ENCODE peak calls at places on chromosomes 6 and 20, in ten cellular contexts. Z is spleen; G is colonic mucosa; Q is effector memory CD4-positive, alpha-beta T cell; X is neuronal stem cell; A is mesenchymal stem cell; I is GM23338; M is PC-3; P is CD8-positive, alpha-beta T cell; K is GM23248. U is an unnamed sample.
A peak's percentile ranks its signal among the peaks of the same experiment; 100 is the strongest.

GRCh38 chr6:12356983-12357972 is 67.1 kb downstream of the EDN1 start:
- DNase-seq in Z (no peak), G (no peak), Q (no peak), X (no peak), A (no peak), I (no peak), M (no peak), P (no peak), K (peak; percentile 69), U (no peak)

GRCh38 chr20:59772931-59773913 is 160.2 kb downstream of the SYCP2 start:
- DNase-seq in Z (no peak), G (peak; percentile 53), Q (no peak), X (no peak), A (no peak), I (no peak), M (peak; percentile 52), P (no peak), K (no peak), U (no peak)

GRCh38 chr20:55415567-55416142 is 589.7 kb downstream of the CBLN4 start:
- DNase-seq in Z (no peak), G (no peak), Q (no peak), X (peak; percentile 12), A (no peak), I (peak; percentile 2), M (peak; percentile 59), P (no peak), K (peak; percentile 18), U (peak; percentile 25)

GRCh38 chr6:148514091-148514850 is 171.6 kb downstream of the SASH1 start:
- DNase-seq in Z (no peak), G (no peak), Q (no peak), X (no peak), A (no peak), I (no peak), M (no peak), P (no peak), K (peak; percentile 83), U (no peak)

GRCh38 chr6:157246048-157246630 is 77.2 kb downstream of the TMEM242 start:
- DNase-seq in Z (peak; percentile 59), G (no peak), Q (no peak), X (no peak), A (no peak), I (no peak), M (no peak), P (no peak), K (peak; percentile 70), U (no peak)

GRCh38 chr6:46996860-46997641 is 45.1 kb downstream of the ADGRF1 start:
- DNase-seq in Z (no peak), G (peak; percentile 37), Q (no peak), X (no peak), A (no peak), I (no peak), M (peak; percentile 84), P (no peak), K (no peak), U (no peak)

GRCh38 chr20:25222461-25223178 is 25.3 kb upstream of the PYGB start:
- DNase-seq in Z (peak; percentile 74), G (no peak), Q (no peak), X (no peak), A (no peak), I (no peak), M (no peak), P (no peak), K (no peak), U (no peak)

GRCh38 chr6:37177083-37177949 is 7.4 kb downstream of the PIM1 start:
- DNase-seq in Z (no peak), G (no peak), Q (no peak), X (no peak), A (no peak), I (peak; percentile 41), M (no peak), P (no peak), K (no peak), U (no peak)

GRCh38 chr20:51322164-51322707 is 220.3 kb downstream of the NFATC2 start:
- DNase-seq in Z (no peak), G (no peak), Q (no peak), X (no peak), A (no peak), I (peak; percentile 13), M (no peak), P (no peak), K (no peak), U (no peak)
- H3K36me3 ChIP-seq in Z (no peaks in the 10 kb centered on the region), G (no peaks in the 10 kb centered on the region), Q (no peaks in the 10 kb centered on the region), X (no peaks in the 10 kb centered on the region), A (no peaks in the 10 kb centered on the region), I (no peaks in the 10 kb centered on the region), M (no peaks in the 10 kb centered on the region), P (no peaks in the 10 kb centered on the region), K (no peaks in the 10 kb centered on the region), U (no peaks in the 10 kb centered on the region)

DNA sequence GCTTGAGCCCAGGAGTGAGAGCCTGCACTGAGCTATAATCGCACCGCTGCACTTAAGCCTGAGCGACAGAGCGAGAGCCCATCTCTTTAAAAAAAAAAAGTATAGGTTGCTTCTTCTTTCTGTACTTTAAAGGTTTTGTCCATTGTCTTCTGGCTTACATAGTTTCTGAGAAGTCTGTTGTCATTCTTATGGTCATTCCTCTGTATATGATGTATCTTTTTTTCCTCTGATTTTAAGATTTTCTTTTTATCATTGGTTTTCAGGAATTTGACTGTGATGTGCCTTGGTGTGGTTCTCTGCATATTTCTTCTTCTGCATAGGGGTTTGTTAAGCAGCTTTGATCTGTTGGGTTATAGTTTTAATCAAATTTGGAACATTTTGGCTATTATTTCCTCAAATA is 29.1 kb downstream of the QRSL1 start:
- DNase-seq in Z (no peak), G (no peak), Q (no peak), X (no peak), A (peak; percentile 20), I (no peak), M (no peak), P (no peak), K (peak; percentile 24), U (no peak)
- H3K36me3 ChIP-seq in Z (peaks cover 72% of the 10 kb centered on the region), G (no peaks in the 10 kb centered on the region), Q (peaks cover 50% of the 10 kb centered on the region), X (peaks cover 8% of the 10 kb centered on the region), A (peaks cover 27% of the 10 kb centered on the region), I (peaks cover 23% of the 10 kb centered on the region), M (peaks cover 38% of the 10 kb centered on the region), P (peaks cover 11% of the 10 kb centered on the region), K (peaks cover 35% of the 10 kb centered on the region), U (peaks cover 41% of the 10 kb centered on the region)

GRCh38 chr20:41087325-41087685 is 50.0 kb upstream of the PLCG1 start:
- DNase-seq in Z (no peak), G (no peak), Q (no peak), X (no peak), A (no peak), I (no peak), M (peak; percentile 25), P (no peak), K (no peak), U (no peak)

GRCh38 chr20:41082306-41082705 is 53.7 kb downstream of the TOP1 start:
- DNase-seq in Z (no peak), G (no peak), Q (no peak), X (no peak), A (no peak), I (no peak), M (no peak), P (no peak), K (no peak), U (no peak)

GRCh38 chr20:41086402-41087324 is 50.7 kb upstream of the PLCG1 start:
- DNase-seq in Z (no peak), G (no peak), Q (no peak), X (no peak), A (peak; percentile 69), I (no peak), M (peak; percentile 73), P (no peak), K (no peak), U (no peak)

GRCh38 chr20:41087777-41088176 is 49.6 kb upstream of the PLCG1 start:
- DNase-seq in Z (no peak), G (no peak), Q (no peak), X (no peak), A (no peak), I (no peak), M (no peak), P (no peak), K (no peak), U (no peak)

GRCh38 chr20:41085606-41086005 is 51.7 kb upstream of the PLCG1 start:
- DNase-seq in Z (no peak), G (no peak), Q (no peak), X (no peak), A (no peak), I (no peak), M (no peak), P (no peak), K (no peak), U (no peak)
- H3K36me3 ChIP-seq in Z (peaks cover 23% of the 10 kb centered on the region), G (no peaks in the 10 kb centered on the region), Q (peaks cover 43% of the 10 kb centered on the region), X (peaks cover 9% of the 10 kb centered on the region), A (peaks cover 9% of the 10 kb centered on the region), I (peaks cover 26% of the 10 kb centered on the region), M (peaks cover 63% of the 10 kb centered on the region), P (peaks cover 16% of the 10 kb centered on the region), K (peaks cover 73% of the 10 kb centered on the region), U (peaks cover 76% of the 10 kb centered on the region)

GRCh38 chr6:155828989-155829388 is 373.4 kb upstream of the NOX3 start:
- DNase-seq in Z (no peak), G (no peak), Q (no peak), X (no peak), A (no peak), I (no peak), M (no peak), P (no peak), K (no peak), U (no peak)

GRCh38 chr6:155837474-155837873 is 381.8 kb upstream of the NOX3 start:
- DNase-seq in Z (no peak), G (no peak), Q (no peak), X (no peak), A (no peak), I (no peak), M (no peak), P (no peak), K (no peak), U (no peak)

GRCh38 chr6:155829646-155830045 is 374.0 kb upstream of the NOX3 start:
- DNase-seq in Z (no peak), G (no peak), Q (no peak), X (no peak), A (no peak), I (no peak), M (no peak), P (no peak), K (no peak), U (no peak)

GRCh38 chr6:155832596-155832995 is 377.0 kb upstream of the NOX3 start:
- DNase-seq in Z (no peak), G (no peak), Q (no peak), X (no peak), A (peak; percentile 89), I (peak; percentile 17), M (peak; percentile 50), P (no peak), K (no peak), U (no peak)
- H3K36me3 ChIP-seq in Z (no peaks in the 10 kb centered on the region), G (no peaks in the 10 kb centered on the region), Q (no peaks in the 10 kb centered on the region), X (no peaks in the 10 kb centered on the region), A (no peaks in the 10 kb centered on the region), I (no peaks in the 10 kb centered on the region), M (no peaks in the 10 kb centered on the region), P (no peaks in the 10 kb centered on the region), K (no peaks in the 10 kb centered on the region), U (no peaks in the 10 kb centered on the region)

GRCh38 chr20:1146957-1147356 is 28.6 kb downstream of the PSMF1 start:
- DNase-seq in Z (no peak), G (no peak), Q (no peak), X (no peak), A (no peak), I (no peak), M (no peak), P (no peak), K (no peak), U (no peak)

GRCh38 chr20:1150218-1150617 is 31.8 kb downstream of the PSMF1 start:
- DNase-seq in Z (no peak), G (no peak), Q (no peak), X (no peak), A (peak; percentile 17), I (no peak), M (peak; percentile 55), P (no peak), K (peak; percentile 67), U (no peak)

GRCh38 chr20:1144401-1145172 is 26.2 kb downstream of the PSMF1 start:
- DNase-seq in Z (no peak), G (no peak), Q (no peak), X (no peak), A (no peak), I (no peak), M (no peak), P (no peak), K (no peak), U (no peak)
- H3K36me3 ChIP-seq in Z (peaks cover 33% of the 10 kb centered on the region), G (peaks cover 11% of the 10 kb centered on the region), Q (peaks cover 15% of the 10 kb centered on the region), X (peaks cover 8% of the 10 kb centered on the region), A (peaks cover 26% of the 10 kb centered on the region), I (peaks cover 5% of the 10 kb centered on the region), M (peaks cover 55% of the 10 kb centered on the region), P (peaks cover 23% of the 10 kb centered on the region), K (peaks cover 24% of the 10 kb centered on the region), U (peaks cover 50% of the 10 kb centered on the region)

U was measured in NT2/D1.